ENCODE peak calls at places on chromosomes 16 and 17, in five cellular contexts. Z is heart left ventricle, E is BE2C, J is IMR-90, M is gastrocnemius medialis. P is an unnamed sample. For H3K4me1, the result is how much of the 10 kb centered on the place peaks cover.

GRCh38 chr16:14284930-14285541 is 213.9 kb downstream of the MRTFB start:
- DNase-seq in E (peak), M (peak), Z (no peak), J (no peak), P (peak)

GRCh38 chr16:88700636-88701482 is 5.3 kb downstream of the RNF166 start:
- DNase-seq in M (peak), J (peak), Z (peak), E (no peak), P (peak)

GRCh38 chr16:23082161-23082788 is 67.0 kb downstream of the USP31 start:
- DNase-seq in M (no peak), J (no peak), Z (no peak), E (no peak), P (no peak)

GRCh38 chr16:87295661-87296531 is 21.3 kb downstream of the C16orf95 start:
- DNase-seq in E (no peak), J (no peak), M (no peak), Z (no peak), P (no peak)

GRCh38 chr16:87374313-87374712 is 9.3 kb downstream of the FBXO31 start:
- DNase-seq in E (no peak), J (no peak), Z (no peak), M (no peak), P (no peak)

GRCh38 chr17:8728991-8729390 is 15.6 kb downstream of the CCDC42 start:
- DNase-seq in M (no peak), Z (no peak), J (no peak), E (no peak), P (no peak)

GRCh38 chr17:50498021-50498874 is 10.0 kb upstream of the MYCBPAP start:
- DNase-seq in Z (no peak), J (no peak), M (no peak), E (no peak), P (no peak)

GRCh38 chr16:75074920-75075687 is 41.5 kb downstream of the LDHD start:
- DNase-seq in M (no peak), Z (no peak), J (no peak), E (no peak), P (no peak)

GRCh38 chr16:11208916-11209665 is 46.9 kb downstream of the SOCS1 start:
- DNase-seq in M (no peak), J (no peak), E (no peak), Z (no peak), P (no peak)

GRCh38 chr17:75587718-75588545 is at the start of gene MYO15B:
- DNase-seq in E (no peak), M (no peak), J (no peak), Z (peak), P (peak)

GRCh38 chr16:80741716-80742115 is 62.7 kb downstream of the CDYL2 start:
- DNase-seq in J (no peak), Z (no peak), M (no peak), E (no peak), P (no peak)

GRCh38 chr17:27475981-27476895 is 20.0 kb downstream of the KSR1 start:
- DNase-seq in Z (no peak), J (no peak), E (no peak), M (no peak), P (no peak)

GRCh38 chr17:71409712-71410111 is 711.1 kb upstream of the SOX9 start:
- DNase-seq in Z (no peak), E (no peak), J (peak), M (no peak), P (no peak)

DNA sequence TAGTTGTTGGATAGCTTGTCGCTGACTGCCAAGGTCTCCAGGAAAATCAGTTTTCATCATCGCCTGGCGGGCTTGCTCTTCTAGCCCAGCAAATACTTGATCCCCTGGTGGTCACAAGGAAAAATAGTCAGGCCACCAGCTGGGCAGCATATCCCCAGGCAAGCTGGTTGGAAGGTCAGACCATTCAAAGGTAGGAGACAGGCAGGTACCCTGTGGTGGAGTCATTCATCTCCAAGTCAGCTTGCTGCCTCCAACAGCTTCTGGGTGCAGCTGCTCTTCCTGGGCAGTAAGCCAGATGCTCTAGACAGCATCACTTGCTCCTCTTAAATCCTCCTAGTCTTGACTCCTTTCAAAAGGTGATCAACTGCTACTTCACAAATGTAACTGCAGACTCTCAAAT is 16.0 kb downstream of the ZNF821 start:
- DNase-seq in M (no peak), E (no peak), Z (no peak), J (no peak), P (no peak)
- TF ChIP-seq CTCF in M (no peak), E (no peak), Z (no peak), J (no peak), P (no peak)

DNA sequence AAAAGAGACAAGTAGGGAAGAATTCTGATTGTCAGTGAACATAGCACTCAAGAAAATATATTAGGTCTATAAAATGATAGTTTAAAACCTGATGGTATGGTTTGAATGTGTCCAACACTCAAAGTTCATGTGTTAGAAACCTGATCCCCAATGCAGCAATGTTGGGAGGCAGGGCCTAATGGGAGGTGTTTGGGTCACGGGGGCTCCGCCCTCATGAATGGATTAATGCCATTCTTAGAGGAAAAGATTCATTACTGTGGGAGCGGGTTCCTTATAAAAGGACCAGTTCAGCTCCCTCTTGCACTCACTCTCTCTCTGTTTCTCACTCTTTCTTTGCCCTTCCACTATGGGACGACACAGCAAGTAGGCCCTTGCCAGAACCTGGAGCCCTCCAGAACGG is 41.5 kb upstream of the SLC47A1 start:
- DNase-seq in M (no peak), J (no peak), Z (no peak), E (no peak), P (no peak)
- H3K4me3 ChIP-seq in M (no peak), J (no peak), Z (no peak), E (no peak), P (no peak)

GRCh38 chr16:53056528-53056881 is 1.7 kb downstream of the CHD9 start:
- DNase-seq in M (no peak), Z (no peak), E (no peak), J (peak), P (no peak)

GRCh38 chr16:53057658-53058057 is 2.9 kb downstream of the CHD9 start:
- DNase-seq in J (no peak), Z (no peak), M (no peak), E (no peak), P (no peak)

GRCh38 chr16:53053967-53054669 is 673 bp upstream of the CHD9 start:
- DNase-seq in Z (peak), E (peak), J (no peak), M (no peak), P (peak)

GRCh38 chr16:53054670-53055485 is at the start of gene CHD9:
- DNase-seq in J (peak), Z (peak), M (peak), E (peak), P (peak)

GRCh38 chr16:53055603-53056527 is 1.1 kb downstream of the CHD9 start:
- DNase-seq in Z (peak), M (no peak), E (peak), J (peak), P (peak)
- H3K4me1 ChIP-seq in Z (under half), M (under half), E (under half), J (under half), P (under half)

GRCh38 chr16:57699481-57699880 is 4.9 kb downstream of the DRC7 start:
- DNase-seq in Z (no peak), J (no peak), E (no peak), M (no peak), P (no peak)

GRCh38 chr16:57697896-57698537 is 3.4 kb downstream of the DRC7 start:
- DNase-seq in M (no peak), J (no peak), Z (no peak), E (no peak), P (no peak)

GRCh38 chr16:57700801-57701551 is 6.4 kb downstream of the DRC7 start:
- DNase-seq in J (no peak), E (no peak), Z (no peak), M (no peak), P (no peak)

GRCh38 chr16:57699899-57700298 is 5.3 kb downstream of the DRC7 start:
- DNase-seq in J (no peak), M (no peak), E (no peak), Z (no peak), P (no peak)

GRCh38 chr16:57698812-57699405 is 4.3 kb downstream of the DRC7 start:
- DNase-seq in M (no peak), E (no peak), Z (no peak), J (no peak), P (no peak)
- TF ChIP-seq CTCF in M (no peak), E (no peak), Z (no peak), J (no peak), P (no peak)

DNA sequence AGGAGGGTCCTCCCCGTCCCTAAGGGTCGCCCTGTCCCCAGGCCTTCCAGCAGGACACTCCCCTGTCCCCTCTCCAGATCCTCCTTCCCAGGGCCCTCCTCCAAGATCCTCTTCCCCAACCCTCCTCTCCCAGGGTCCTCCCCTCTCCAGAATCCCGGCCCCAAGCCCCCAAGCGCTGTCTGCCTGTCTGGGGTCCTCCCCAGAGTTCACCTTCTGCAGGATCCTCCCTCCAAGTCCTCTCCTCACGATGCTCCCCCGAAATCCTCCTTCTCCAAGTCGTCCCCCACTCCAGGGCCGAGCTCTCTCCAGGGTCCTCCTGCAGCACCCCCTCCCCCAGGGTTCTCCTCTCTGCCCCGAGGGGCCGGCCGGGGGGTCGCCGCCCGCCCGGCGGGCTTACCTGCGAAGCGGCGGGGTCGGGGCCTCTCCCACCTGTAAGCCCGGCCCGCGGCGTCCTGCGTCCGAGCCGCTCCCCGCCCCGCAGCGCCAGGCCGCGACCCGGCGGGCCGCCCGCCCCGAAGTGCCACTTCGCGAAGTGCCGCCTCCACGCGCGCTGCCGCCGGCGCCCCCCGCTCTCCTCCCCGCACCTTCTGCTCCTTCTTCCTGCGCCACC is 678 bp upstream of the BAIAP2 start:
- DNase-seq in M (no peak), J (no peak), Z (no peak), E (no peak), P (peak)
- H3K4me3 ChIP-seq in M (peak), J (peak), Z (peak), E (peak), P (peak)

P was measured in A673.